ENCODE peak calls at places on chromosomes 1 and 21, in six cellular contexts. E, P, W, A, K and M are unnamed samples. For H3K4me1, the result is how much of the 10 kb centered on the place peaks cover.

GRCh38 chr1:212529211-212529731 is 79.3 kb upstream of the ATF3 start:
- DNase-seq in E (peak), P (no peak), W (no peak), A (no peak), K (no peak), M (no peak)

GRCh38 chr1:100585774-100586173 is 47.8 kb downstream of the GPR88 start:
- DNase-seq in E (no peak), P (peak), W (no peak), A (no peak), K (no peak), M (no peak)

GRCh38 chr1:224922404-224923164 is 6.9 kb upstream of the DNAH14 start:
- DNase-seq in E (peak), P (peak), W (no peak), A (peak), K (no peak), M (no peak)

GRCh38 chr1:21706151-21706835 is 37.1 kb upstream of the RAP1GAP start:
- DNase-seq in E (peak), P (peak), W (no peak), A (no peak), K (no peak), M (no peak)

GRCh38 chr1:73176902-73177301 is 894.6 kb upstream of the NEGR1 start:
- DNase-seq in E (no peak), P (no peak), W (no peak), A (no peak), K (no peak), M (no peak)

GRCh38 chr1:10704383-10704882 is 92.0 kb downstream of the CASZ1 start:
- DNase-seq in E (no peak), P (no peak), W (no peak), A (no peak), K (no peak), M (no peak)

GRCh38 chr1:116951175-116951935 is 41.6 kb downstream of the PTGFRN start:
- DNase-seq in E (peak), P (peak), W (no peak), A (no peak), K (no peak), M (peak)

GRCh38 chr1:178278135-178278534 is 184.2 kb downstream of the RASAL2 start:
- DNase-seq in E (no peak), P (no peak), W (no peak), A (no peak), K (no peak), M (no peak)

GRCh38 chr21:41032536-41032935 is 135.4 kb upstream of the BACE2 start:
- DNase-seq in E (no peak), P (no peak), W (no peak), A (no peak), K (no peak), M (no peak)

GRCh38 chr1:195748969-195749368 is 859.3 kb downstream of the KCNT2 start:
- DNase-seq in E (no peak), P (no peak), W (no peak), A (no peak), K (no peak), M (no peak)

GRCh38 chr1:34113887-34114286 is 51.1 kb downstream of the CSMD2 start:
- DNase-seq in E (no peak), P (peak), W (no peak), A (no peak), K (no peak), M (no peak)

GRCh38 chr1:21894034-21894881 is 42.9 kb downstream of the HSPG2 start:
- DNase-seq in E (no peak), P (no peak), W (no peak), A (no peak), K (no peak), M (no peak)

GRCh38 chr1:184379111-184379752 is 7.6 kb upstream of the C1orf21 start:
- DNase-seq in E (no peak), P (no peak), W (no peak), A (no peak), K (no peak), M (no peak)

GRCh38 chr21:14403681-14404318 is 20.9 kb upstream of the HSPA13 start:
- DNase-seq in E (peak), P (peak), W (no peak), A (peak), K (no peak), M (peak)

GRCh38 chr1:2337081-2337480 is 54.3 kb downstream of the MORN1 start:
- DNase-seq in E (no peak), P (no peak), W (no peak), A (no peak), K (no peak), M (no peak)

GRCh38 chr1:167373398-167373797 is 144.9 kb downstream of the CD247 start:
- DNase-seq in E (peak), P (peak), W (no peak), A (peak), K (no peak), M (no peak)

GRCh38 chr21:27743971-27744564 is 777.2 kb upstream of the ADAMTS5 start:
- DNase-seq in E (no peak), P (no peak), W (peak), A (no peak), K (no peak), M (no peak)

GRCh38 chr1:205563927-205564441 is 59.5 kb downstream of the CDK18 start:
- DNase-seq in E (no peak), P (no peak), W (no peak), A (no peak), K (no peak), M (peak)

GRCh38 chr1:36425791-36426190 is 24.5 kb downstream of the OSCP1 start:
- DNase-seq in E (no peak), P (no peak), W (no peak), A (no peak), K (no peak), M (no peak)

GRCh38 chr1:7454052-7454815 is 316.9 kb upstream of the VAMP3 start:
- DNase-seq in E (peak), P (peak), W (no peak), A (peak), K (no peak), M (peak)

GRCh38 chr1:203557958-203558760 is 64.2 kb downstream of the OPTC start:
- DNase-seq in E (peak), P (peak), W (no peak), A (no peak), K (no peak), M (no peak)
- H3K4me1 ChIP-seq in E (under half), P (half or more), W (under half), A (under half), K (under half), M (under half)

DNA sequence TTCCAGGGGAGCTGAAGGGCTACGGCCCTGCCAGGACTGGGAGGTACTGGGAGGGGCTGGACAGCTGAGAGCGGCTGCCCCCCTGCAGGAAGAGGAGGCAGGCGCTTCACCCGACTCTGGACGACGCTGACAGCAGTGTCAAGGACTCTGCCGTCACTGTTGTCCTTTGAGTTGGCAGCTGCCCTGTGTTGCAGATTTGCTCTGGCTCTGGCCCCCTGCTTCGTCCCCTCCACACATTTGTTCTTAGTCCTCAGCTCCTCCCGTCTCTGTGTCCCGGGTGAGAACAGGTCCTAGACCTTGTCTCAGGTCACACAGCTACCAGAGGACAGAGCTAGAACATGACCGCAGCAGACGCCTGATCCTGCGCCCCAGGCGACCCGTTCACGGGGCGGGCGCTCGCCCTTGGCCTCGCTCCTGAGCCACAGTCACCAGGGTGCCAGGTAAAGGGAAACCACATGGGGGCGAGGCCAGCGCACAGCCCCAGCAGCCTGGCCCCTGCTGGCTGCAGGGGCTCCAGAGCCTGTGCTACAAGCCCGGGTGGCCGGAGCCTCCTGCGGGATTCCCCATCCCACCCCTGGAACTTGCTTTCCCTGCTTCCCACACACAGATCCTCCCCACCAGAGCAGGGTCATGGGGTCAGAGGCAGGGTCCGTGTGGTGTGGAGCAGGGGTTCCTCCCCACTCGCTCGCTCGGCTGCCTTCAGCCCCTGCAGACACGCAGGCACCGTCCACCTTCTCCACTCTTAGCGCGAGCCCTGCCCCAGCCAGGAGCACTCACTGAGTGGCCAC is 10.7 kb upstream of the NPHP4 start:
- DNase-seq in E (no peak), P (no peak), W (peak), A (no peak), K (no peak), M (peak)
- TF ChIP-seq CTCF in E (no peak), P (no peak), W (no peak), A (no peak), K (no peak), M (no peak)

DNA sequence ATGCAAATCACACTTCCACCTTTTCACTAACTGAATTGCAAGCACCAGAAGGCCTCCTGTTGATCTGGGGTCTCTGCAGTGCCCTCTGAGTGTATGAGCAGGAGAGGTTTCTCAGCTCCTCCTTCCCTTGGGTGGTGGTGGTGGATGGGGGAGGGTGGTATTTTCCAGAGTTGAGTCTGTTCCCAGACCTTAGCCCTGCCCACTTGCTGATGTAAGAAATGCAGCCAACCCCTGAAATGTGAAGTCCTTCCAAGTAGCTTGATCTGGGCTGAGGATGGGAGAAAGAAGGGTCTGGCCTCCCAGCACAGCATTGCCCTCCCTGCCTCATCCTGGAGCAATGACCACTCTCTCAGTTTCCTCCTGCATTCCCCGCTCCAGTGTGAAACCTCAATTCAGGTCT is 6.3 kb upstream of the FOXD2 start:
- DNase-seq in E (peak), P (peak), W (no peak), A (no peak), K (no peak), M (no peak)
- H3K4me1 ChIP-seq in E (under half), P (under half), W (under half), A (under half), K (under half), M (under half)

GRCh38 chr1:47711211-47711847 is 273.5 kb downstream of the FOXD2 start:
- DNase-seq in E (no peak), P (no peak), W (no peak), A (no peak), K (no peak), M (no peak)

GRCh38 chr1:47710075-47711071 is 272.5 kb downstream of the FOXD2 start:
- DNase-seq in E (peak), P (peak), W (peak), A (peak), K (peak), M (peak)

GRCh38 chr1:47708658-47709301 is 270.9 kb downstream of the FOXD2 start:
- DNase-seq in E (no peak), P (peak), W (no peak), A (no peak), K (no peak), M (peak)

GRCh38 chr1:47707887-47708535 is 270.2 kb downstream of the FOXD2 start:
- DNase-seq in E (no peak), P (no peak), W (no peak), A (no peak), K (no peak), M (peak)

DNA sequence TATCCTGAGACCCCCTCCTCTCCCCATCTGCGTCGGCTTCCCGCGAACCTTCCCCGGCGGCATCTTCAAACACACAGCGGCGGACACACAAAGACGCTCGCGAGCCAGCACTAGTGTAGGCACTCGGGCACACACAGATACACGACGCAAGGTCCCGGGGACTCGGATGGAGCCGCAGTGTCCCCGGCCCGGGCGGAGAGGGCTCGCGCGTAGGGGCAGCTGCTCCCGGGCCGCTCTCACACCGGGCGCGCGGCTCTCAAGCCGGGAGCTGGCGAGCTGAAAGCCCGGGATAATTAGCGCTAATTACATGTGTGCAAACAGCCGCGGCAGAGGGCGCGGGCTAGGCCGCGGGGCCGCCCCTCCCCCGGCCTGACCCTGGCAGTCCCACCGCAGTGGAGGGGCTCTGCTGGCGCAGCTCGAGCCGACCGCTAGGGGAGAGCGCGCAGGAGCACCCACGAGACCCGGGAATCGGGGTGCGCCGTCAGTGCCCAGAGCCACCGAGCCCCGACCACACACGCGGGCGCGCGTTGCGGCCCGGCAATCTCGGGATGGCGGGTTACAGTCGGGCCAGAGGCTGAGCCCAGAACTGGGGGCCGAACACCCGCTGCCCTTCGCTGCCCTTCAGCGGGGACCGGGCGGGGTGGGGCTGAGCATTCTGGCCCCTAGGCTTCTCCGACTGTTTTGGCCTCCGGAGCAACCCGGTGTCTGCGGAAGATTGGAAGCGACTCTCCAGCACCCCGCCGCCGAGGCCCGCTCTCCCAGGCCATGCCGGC is 271.6 kb downstream of the FOXD2 start:
- DNase-seq in E (no peak), P (no peak), W (no peak), A (peak), K (no peak), M (peak)
- TF ChIP-seq CTCF in E (no peak), P (peak), W (peak), A (no peak), K (no peak), M (no peak)

DNA sequence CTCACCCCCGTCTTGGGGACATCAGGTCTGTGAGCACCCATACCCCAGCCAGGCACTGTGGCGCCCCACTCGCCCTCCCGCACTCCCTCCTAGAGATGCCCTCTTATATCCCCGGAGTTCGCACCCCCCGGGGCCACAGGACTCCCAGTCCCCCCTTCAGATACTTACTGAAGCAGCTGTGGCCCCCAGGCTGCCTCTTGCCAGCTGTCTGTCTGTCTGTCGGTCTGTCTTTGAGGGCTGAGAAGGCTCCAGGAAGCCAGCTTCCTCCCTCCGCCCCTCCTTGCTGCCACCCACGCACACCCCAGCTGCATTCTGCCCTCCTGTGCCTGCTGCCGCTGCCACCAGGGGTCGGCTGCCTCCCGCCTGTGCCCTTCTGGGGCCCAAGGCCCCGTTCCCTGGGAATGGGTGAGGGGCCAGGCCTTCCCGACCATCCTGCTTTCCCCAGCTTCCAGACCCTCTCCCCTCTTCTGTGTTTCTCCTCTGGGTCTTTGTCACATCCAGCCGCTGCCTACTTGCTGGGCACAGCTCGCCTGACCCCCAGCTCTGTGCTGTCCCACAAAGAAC is at the start of gene PTPN7:
- DNase-seq in E (no peak), P (no peak), W (peak), A (peak), K (peak), M (peak)
- H3K4me1 ChIP-seq in E (under half), P (under half), W (under half), A (half or more), K (half or more), M (under half)

DNA sequence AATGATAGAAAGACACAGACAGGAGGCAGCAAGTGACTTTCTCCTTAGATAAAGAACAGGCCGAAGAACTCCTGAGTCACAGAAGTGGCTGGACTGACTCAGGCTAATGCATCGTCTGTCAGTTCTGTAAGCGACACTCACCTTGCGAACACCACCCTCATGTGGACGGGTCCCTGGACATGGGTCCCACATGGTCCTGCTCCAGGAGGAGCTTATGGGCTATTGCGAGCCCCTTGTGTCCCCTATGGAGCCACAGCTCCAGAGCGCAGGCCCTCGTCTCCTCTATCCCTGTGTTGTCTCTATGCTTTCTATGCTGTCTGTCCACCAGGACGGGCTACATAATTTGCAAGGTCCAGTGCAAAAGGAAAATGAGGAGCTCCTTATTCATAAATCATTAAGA is 85.8 kb downstream of the TRABD2B start:
- DNase-seq in E (no peak), P (no peak), W (no peak), A (no peak), K (no peak), M (no peak)
- TF ChIP-seq CTCF in E (no peak), P (no peak), W (no peak), A (no peak), K (no peak), M (no peak)

GRCh38 chr1:40740039-40740991 is 43.3 kb upstream of the KCNQ4 start:
- DNase-seq in E (peak), P (no peak), W (no peak), A (no peak), K (no peak), M (no peak)
- H3K4me1 ChIP-seq in E (under half), P (under half), W (under half), A (under half), K (under half), M (under half)

DNA sequence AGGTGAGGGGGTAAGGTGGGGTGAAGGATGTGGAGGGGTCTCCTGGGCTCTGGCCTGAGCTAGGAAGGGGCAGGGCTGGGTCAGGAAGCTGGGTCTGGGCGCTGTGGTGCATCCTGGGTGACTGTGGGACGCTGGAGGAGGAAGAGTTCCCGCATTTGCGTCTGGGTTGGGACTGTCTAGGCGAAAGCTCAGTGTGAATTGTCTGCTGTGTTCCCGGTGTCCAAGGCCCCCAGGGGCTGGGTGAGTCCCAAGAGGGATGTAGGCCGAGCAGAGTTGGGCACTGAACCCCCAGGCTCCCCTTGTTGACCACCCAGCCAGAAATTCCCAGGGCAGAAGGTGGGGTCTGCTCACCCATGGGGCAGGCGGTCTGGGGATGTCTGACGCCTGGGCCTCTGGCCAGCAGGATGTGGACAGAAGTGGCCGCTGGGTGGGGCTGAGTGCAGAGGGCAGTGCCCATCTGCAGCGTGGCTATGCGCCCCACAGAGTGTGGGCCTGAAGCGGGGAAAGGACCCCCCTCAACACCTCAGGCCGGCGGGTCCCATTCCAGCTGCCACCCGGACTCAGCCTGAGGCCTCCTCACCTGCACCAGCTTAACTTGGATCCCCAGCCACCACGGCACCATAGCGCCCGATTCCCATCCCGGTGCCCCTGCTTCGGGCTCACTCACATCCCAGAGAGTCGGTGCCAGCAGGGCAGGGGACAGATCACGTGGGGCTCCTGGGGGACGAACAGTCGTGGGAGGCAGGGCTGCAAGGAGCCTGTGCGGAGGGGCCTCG is 36.9 kb upstream of the POFUT2 start:
- DNase-seq in E (no peak), P (no peak), W (peak), A (no peak), K (no peak), M (no peak)
- TF ChIP-seq CTCF in E (no peak), P (no peak), W (peak), A (no peak), K (no peak), M (no peak)